ENCODE peak calls at places on chromosome 18, in four cellular contexts. G, B, W and K are unnamed samples. For H3K4me1, the result is how much of the 10 kb centered on the place peaks cover.

GRCh38 chr18:63168287-63168686 is 151.3 kb downstream of the BCL2 start:
- DNase-seq in G (no peak), B (no peak), W (no peak), K (no peak)

GRCh38 chr18:53864758-53865157 is 359.7 kb downstream of the MBD2 start:
- DNase-seq in G (peak), B (no peak), W (no peak), K (no peak)

GRCh38 chr18:59323931-59324622 is 5.6 kb upstream of the CPLX4 start:
- DNase-seq in G (no peak), B (no peak), W (no peak), K (no peak)

GRCh38 chr18:48997985-48998831 is 47.4 kb upstream of the SMAD7 start:
- DNase-seq in G (peak), B (no peak), W (peak), K (no peak)

GRCh38 chr18:27608742-27609141 is 423.6 kb upstream of the CHST9 start:
- DNase-seq in G (no peak), B (no peak), W (no peak), K (no peak)

GRCh38 chr18:5604778-5605177 is 61.0 kb upstream of the EPB41L3 start:
- DNase-seq in G (no peak), B (no peak), W (no peak), K (no peak)

GRCh38 chr18:57915241-57915640 is 112.1 kb upstream of the ATP8B1 start:
- DNase-seq in G (no peak), B (no peak), W (no peak), K (no peak)

GRCh38 chr18:68763082-68763481 is 34.8 kb upstream of the CCDC102B start:
- DNase-seq in G (no peak), B (no peak), W (no peak), K (no peak)

GRCh38 chr18:10530852-10531251 is 5.0 kb downstream of the NAPG start:
- DNase-seq in G (no peak), B (no peak), W (peak), K (no peak)

GRCh38 chr18:51490417-51490816 is 292.9 kb upstream of the MEX3C start:
- DNase-seq in G (no peak), B (no peak), W (no peak), K (no peak)

GRCh38 chr18:7822435-7823425 is 255.6 kb downstream of the PTPRM start:
- DNase-seq in G (no peak), B (no peak), W (no peak), K (no peak)

GRCh38 chr18:77069482-77069881 is 63.1 kb downstream of the MBP start:
- DNase-seq in G (no peak), B (no peak), W (no peak), K (no peak)

GRCh38 chr18:77068321-77068841 is 64.2 kb downstream of the MBP start:
- DNase-seq in G (no peak), B (no peak), W (no peak), K (no peak)

GRCh38 chr18:77069931-77070330 is 62.7 kb downstream of the MBP start:
- DNase-seq in G (no peak), B (no peak), W (no peak), K (no peak)

GRCh38 chr18:77067315-77068061 is 65.1 kb downstream of the MBP start:
- DNase-seq in G (no peak), B (no peak), W (no peak), K (no peak)

DNA sequence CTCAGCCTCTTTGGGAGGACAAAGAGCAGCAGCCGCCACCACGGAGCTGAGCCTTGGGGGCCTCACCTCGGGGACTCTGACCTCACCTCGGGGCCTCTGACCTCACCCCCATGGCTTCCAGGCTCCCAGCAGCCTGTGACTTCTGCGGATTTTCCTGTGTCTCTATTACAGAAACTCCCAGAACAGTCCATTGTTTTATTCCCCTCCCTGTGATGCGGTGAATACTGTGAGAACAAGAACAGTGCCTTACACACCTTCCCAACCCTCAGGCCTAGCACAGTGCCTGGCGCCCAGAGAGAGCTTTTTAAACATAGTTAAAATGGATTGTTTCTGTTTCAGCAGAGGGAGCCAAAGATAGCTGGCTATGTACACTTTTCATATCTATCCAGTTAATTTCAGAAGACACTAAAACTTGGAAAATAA is 63.7 kb downstream of the MBP start:
- DNase-seq in G (no peak), B (no peak), W (no peak), K (no peak)
- H3K4me1 ChIP-seq in G (under half), B (under half), W (under half), K (under half)

GRCh38 chr18:78979682-78980278 is at the start of gene SALL3:
- DNase-seq in G (peak), B (no peak), W (no peak), K (no peak)
- H3K9ac ChIP-seq in G (no peak), B (peak), W (no peak), K (peak)

GRCh38 chr18:12422936-12423335 is 15.2 kb downstream of the PRELID3A start:
- DNase-seq in G (peak), B (no peak), W (no peak), K (no peak)
- TF ChIP-seq YY1 in G (no peak), B (no peak), W (no peak), K (no peak)

DNA sequence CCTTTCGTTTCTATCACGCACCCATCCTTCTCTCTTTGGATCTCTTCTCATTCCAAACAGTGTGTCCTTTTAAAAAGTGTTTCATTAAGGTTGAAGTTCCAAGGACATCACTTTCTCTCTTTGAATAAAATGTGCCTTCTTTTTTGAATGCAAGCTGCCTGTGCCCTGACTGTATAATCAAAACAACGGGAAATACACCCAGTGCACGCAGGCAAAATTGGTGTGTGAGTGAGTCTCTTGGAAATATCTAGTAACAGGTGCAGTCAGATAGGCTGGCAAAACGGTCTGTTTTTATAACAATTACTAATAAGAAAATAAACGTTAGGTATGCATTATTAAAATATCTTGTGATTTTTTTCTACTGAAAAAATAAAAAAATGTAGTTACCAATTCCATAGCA is 271.1 kb upstream of the TCF4 start:
- DNase-seq in G (no peak), B (no peak), W (no peak), K (no peak)
- H3K4me1 ChIP-seq in G (under half), B (under half), W (under half), K (under half)

DNA sequence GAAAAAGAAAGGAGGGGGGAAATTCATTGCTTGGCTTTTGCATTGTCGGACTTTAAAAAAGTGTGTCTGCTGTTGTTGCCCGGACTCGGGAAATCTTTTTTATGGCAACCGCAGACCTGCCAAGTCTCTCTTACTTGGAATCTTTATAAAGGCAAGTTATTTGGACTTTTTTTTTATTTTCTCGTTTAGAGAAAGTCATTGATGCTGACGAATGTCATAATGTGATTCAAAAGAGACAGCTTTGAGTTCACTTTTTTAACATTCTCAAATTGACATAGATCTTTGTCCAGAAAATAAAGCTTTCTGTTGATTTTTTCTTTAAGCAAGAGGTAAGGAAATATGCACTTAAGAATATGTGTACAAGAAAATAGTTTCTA is 651 bp upstream of the ZNF521 start:
- DNase-seq in G (no peak), B (no peak), W (no peak), K (no peak)
- H3K9ac ChIP-seq in G (peak), B (no peak), W (no peak), K (no peak)

GRCh38 chr18:42513416-42513815 is 558.4 kb downstream of the PIK3C3 start:
- DNase-seq in G (no peak), B (no peak), W (no peak), K (no peak)
- TF ChIP-seq YY1 in G (no peak), B (no peak), W (no peak), K (no peak)